ENCODE peak calls at places on chromosomes 4 and X, in five cellular contexts. T, Q, L, Z and J are unnamed samples.

GRCh38 chr4:11799182-11799581 is 370.5 kb upstream of the HS3ST1 start:
- DNase-seq in Q (no peak), T (no peak), Z (no peak), L (no peak), J (no peak)

GRCh38 chr4:159008671-159009070 is 94.2 kb upstream of the RAPGEF2 start:
- DNase-seq in T (no peak), L (no peak), Z (no peak), Q (no peak), J (no peak)

GRCh38 chrX:67582436-67582835 is 38.6 kb downstream of the AR start:
- DNase-seq in Z (no peak), Q (no peak), L (no peak), T (no peak), J (no peak)

GRCh38 chrX:75781618-75782017 is 3.4 kb downstream of the MAGEE2 start:
- DNase-seq in Z (no peak), L (no peak), Q (no peak), T (no peak), J (peak)

GRCh38 chrX:64642482-64642881 is 247.2 kb upstream of the MTMR8 start:
- DNase-seq in T (no peak), Z (no peak), L (no peak), Q (no peak), J (no peak)

GRCh38 chrX:108312938-108313337 is 125.3 kb downstream of the COL4A6 start:
- DNase-seq in Z (peak), Q (peak), T (no peak), L (no peak), J (no peak)

GRCh38 chr4:148565801-148566200 is 123.6 kb upstream of the NR3C2 start:
- DNase-seq in Z (no peak), T (no peak), L (no peak), Q (no peak), J (no peak)

GRCh38 chr4:179040259-179040658 is 1598.0 kb upstream of the AGA start:
- DNase-seq in Q (no peak), T (no peak), Z (no peak), L (no peak), J (no peak)

GRCh38 chr4:156293657-156294297 is 340.1 kb upstream of the CTSO start:
- DNase-seq in Z (peak), T (no peak), L (no peak), Q (peak), J (no peak)